ENCODE peak calls at places on chromosomes 3 and 15, in four cellular contexts. P is mesendoderm, X is H9, M is H1. E is an unnamed sample.

GRCh38 chr3:102258666-102259227 is 176.1 kb upstream of the ZPLD1 start:
- DNase-seq in P (peak; percentile 19), X (no peak), M (no peak), E (no peak)

GRCh38 chr3:78344918-78345317 is 1305.0 kb downstream of the ROBO2 start:
- DNase-seq in P (peak; percentile 57), X (no peak), M (no peak), E (no peak)

GRCh38 chr3:112799946-112800345 is 46.7 kb downstream of the CD200R1L start:
- DNase-seq in P (no peak), X (no peak), M (no peak), E (peak; percentile 36)

GRCh38 chr3:9352917-9353823 is 9.7 kb upstream of the THUMPD3 start:
- DNase-seq in P (peak; percentile 79), X (peak; percentile 68), M (peak; percentile 34), E (peak; percentile 79)

GRCh38 chr15:31325432-31325975 is 1.1 kb upstream of the KLF13 start:
- DNase-seq in P (peak; percentile 29), X (no peak), M (no peak), E (peak; percentile 6)

GRCh38 chr15:39361497-39361896 is 219.4 kb upstream of the THBS1 start:
- DNase-seq in P (no peak), X (no peak), M (no peak), E (no peak)

GRCh38 chr15:98441599-98441998 is 206.7 kb upstream of the IGF1R start:
- DNase-seq in P (no peak), X (no peak), M (no peak), E (no peak)

GRCh38 chr15:66089049-66089448 is 164.5 kb downstream of the MEGF11 start:
- DNase-seq in P (no peak), X (no peak), M (no peak), E (no peak)

GRCh38 chr3:175679582-175679981 is 820.4 kb downstream of the NAALADL2 start:
- DNase-seq in P (no peak), X (no peak), M (no peak), E (peak; percentile 18)

GRCh38 chr3:101383156-101383575 is 62.8 kb upstream of the IMPG2 start:
- DNase-seq in P (peak; percentile 65), X (peak; percentile 56), M (no peak), E (peak; percentile 63)

DNA sequence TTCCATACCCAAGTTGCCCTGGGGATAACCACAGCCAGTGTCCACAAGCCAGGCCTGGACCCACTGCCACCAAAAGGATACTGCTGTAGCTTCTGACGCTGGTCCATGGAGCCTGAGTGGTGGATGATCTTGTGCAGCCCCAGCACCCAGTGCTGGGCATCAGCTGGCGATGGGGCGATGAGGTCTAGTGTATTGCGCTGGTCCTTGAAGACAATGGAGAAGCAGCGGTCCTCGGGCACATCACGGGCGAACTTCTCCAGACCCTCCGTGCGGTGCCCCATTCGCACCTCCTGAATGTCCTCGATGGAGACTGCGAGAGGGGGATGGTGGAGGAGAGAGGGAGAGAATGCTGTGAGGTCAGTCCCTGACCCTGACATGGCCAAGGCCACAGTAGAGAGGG is 13.0 kb downstream of the PLCD1 start:
- DNase-seq in P (no peak), X (no peak), M (no peak), E (no peak)
- H4K5ac ChIP-seq in P (no peak overlapping the region), X (no peak overlapping the region), M (no peak overlapping the region), E (no peak overlapping the region)

DNA sequence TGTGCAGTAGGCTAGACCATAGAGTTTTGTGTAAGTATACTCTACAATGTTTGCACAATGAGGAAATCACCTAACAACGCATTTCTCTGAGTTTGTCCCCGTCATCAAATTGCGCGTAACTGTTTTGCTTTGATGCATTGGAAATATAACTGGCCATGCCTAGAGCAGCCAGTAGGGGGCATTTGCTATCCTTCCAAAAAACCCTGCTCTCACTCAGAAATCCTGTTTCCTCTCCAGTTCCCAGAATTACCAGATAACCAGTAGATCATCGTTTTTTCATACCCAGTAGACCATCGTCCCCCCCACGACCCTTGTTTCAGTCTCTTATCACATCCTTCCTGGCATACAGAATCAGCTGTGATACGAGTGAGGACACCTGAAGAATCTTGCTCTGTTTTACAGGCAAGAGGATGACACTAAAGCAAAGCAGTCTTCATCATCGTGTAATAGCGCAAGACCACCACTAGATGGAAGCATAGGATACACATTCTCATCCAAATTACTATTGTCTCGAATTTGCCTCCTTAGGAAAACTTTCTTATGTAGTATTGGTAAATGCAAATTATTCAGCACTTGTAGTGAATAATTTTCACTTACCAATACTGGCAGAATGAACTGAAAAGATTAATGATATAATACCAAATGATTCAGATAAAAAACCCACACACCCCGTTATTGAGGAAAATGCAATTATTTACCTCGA is 4.4 kb upstream of the GABRR3 start:
- DNase-seq in P (peak; percentile 91), X (peak; percentile 70), M (peak; percentile 17), E (peak; percentile 87)
- H3K18ac ChIP-seq in P (peak overlapping the region; percentile 92), X (no peak overlapping the region), M (peak overlapping the region; percentile 49), E (no peak overlapping the region)

GRCh38 chr3:184968115-184968514 is 156.1 kb downstream of the VPS8 start:
- DNase-seq in P (no peak), X (no peak), M (no peak), E (no peak)

GRCh38 chr3:184970186-184970585 is 158.2 kb downstream of the VPS8 start:
- DNase-seq in P (no peak), X (no peak), M (no peak), E (no peak)

DNA sequence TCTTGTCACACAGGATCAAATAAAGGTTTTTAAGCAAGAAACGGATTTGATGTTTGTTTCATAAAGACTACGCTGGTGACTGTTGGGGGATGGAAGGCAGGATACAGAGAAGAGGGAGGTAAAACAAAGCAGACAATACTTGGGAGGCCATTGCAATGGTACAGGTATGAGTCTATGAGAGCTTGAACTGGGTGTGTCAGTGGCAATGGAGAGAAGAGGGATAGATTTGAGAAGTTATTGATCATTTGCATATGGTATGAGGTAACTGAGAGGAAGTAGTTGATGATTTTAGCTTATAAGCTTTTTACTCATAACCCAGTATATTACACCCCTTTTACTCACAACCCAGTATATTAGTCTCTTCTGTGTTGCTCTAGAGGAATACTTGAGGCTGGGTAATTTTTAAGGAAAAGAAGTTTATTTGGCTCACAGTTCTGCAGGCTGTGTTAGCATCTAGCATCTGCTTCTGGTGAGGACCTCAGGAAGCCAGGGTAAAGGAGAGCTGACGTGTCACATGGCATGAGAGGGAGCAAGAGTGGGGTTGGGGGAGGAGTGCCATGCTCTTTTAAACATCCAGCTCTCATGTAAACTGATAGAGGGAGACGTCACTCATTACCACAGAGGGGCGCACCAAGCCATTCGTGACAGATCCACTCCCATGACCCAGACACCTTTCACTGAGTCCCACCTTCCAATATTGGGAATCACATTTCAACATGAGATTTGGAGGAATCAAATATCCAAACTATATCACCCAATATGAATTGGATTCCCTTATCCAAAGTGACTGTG is 153.9 kb downstream of the VPS8 start:
- DNase-seq in P (peak; percentile 34), X (peak; percentile 30), M (no peak), E (no peak)
- H4K5ac ChIP-seq in P (no peak overlapping the region), X (no peak overlapping the region), M (no peak overlapping the region), E (no peak overlapping the region)

GRCh38 chr15:101067660-101068522 is 148.7 kb downstream of the LRRK1 start:
- DNase-seq in P (no peak), X (no peak), M (no peak), E (peak; percentile 7)
- H3K18ac ChIP-seq in P (peak overlapping the region; percentile 42), X (peak overlapping the region; percentile 91), M (peak overlapping the region; percentile 97), E (peak overlapping the region; percentile 14)

DNA sequence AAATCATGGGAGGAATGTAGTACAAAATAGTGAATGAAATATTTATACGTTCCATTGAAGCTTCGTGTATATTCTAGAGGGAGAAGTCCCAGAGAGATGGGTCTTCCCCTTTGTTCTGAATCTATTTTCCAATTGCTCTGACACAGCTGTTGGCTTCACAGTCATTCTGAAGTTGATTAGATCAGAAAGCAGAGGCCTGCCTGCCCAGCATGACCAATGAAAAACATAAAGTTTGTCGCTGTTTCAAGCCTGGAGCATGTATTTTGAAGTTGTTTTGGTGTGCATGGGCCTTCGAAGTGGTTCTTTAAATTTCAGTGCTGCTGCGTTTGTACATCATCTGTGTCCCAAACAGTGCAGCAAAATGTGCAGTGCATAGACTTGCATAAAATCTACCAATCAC is 31.0 kb upstream of the RBMS3 start:
- DNase-seq in P (no peak), X (no peak), M (no peak), E (no peak)
- H4K5ac ChIP-seq in P (no peak overlapping the region), X (no peak overlapping the region), M (no peak overlapping the region), E (no peak overlapping the region)

DNA sequence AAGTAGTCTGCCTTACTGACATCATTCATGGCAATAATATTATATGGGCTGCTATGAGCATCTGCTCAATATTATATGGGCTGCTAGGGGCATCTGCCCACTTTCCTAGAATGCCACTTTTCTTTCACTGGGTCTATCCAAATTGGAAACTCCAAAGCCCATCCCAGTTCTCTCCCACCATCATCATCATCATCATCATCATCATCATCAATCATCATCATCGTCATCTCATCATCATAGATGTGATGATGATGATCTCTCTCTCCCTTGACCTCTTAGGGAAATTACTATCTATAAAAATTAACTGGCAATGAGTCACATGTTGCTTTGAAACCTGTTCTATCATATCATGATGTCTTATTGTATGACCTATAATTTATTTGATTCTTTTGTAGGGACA is 222.0 kb downstream of the TJP1 start:
- DNase-seq in P (no peak), X (no peak), M (no peak), E (no peak)
- H3K18ac ChIP-seq in P (no peak overlapping the region), X (no peak overlapping the region), M (no peak overlapping the region), E (no peak overlapping the region)

DNA sequence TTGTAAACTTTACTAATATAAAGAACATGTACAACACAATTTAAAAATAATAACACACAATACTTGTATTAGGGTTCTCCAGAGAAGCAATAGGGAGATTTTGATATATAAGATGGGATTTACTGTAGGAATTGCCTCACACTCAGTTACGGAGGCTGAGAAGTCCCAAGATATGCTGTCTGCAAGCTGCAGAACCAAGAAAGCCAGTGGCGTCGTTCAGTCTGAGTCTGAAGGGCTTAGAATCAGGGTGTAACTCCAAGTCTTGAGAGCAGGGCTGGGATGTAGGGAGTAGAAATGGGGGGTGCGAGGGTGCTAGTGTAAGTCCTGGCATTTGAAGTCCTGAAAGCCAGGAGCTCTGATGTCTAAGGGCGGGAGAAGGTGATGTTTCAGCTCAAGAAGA is 206.6 kb upstream of the HES1 start:
- DNase-seq in P (no peak), X (no peak), M (no peak), E (no peak)
- H4K5ac ChIP-seq in P (no peak overlapping the region), X (no peak overlapping the region), M (no peak overlapping the region), E (no peak overlapping the region)

GRCh38 chr3:134394380-134394779 is 20.1 kb upstream of the AMOTL2 start:
- DNase-seq in P (no peak), X (no peak), M (no peak), E (no peak)
- H3K18ac ChIP-seq in P (no peak overlapping the region), X (no peak overlapping the region), M (no peak overlapping the region), E (no peak overlapping the region)

DNA sequence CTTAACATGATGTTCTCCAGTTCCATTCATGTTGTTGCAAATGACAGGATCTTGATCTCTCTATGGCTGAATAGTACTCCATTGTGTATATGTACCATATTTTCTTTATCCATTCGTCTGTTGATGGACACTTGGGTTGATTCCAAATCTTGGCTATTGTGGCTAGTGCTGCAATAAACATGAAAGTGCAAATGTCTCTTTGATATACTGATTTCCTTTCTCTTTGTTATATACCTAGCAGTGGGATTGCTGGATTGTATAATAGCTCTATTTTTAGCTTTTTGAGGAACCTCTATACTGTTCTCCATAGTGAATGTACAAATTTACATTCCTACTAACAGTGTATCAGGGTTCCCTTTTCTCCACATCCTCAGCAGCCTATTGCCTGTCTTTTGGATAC is 5.9 kb upstream of the RBP2 start:
- DNase-seq in P (no peak), X (no peak), M (no peak), E (no peak)
- H4K5ac ChIP-seq in P (no peak overlapping the region), X (no peak overlapping the region), M (no peak overlapping the region), E (no peak overlapping the region)

DNA sequence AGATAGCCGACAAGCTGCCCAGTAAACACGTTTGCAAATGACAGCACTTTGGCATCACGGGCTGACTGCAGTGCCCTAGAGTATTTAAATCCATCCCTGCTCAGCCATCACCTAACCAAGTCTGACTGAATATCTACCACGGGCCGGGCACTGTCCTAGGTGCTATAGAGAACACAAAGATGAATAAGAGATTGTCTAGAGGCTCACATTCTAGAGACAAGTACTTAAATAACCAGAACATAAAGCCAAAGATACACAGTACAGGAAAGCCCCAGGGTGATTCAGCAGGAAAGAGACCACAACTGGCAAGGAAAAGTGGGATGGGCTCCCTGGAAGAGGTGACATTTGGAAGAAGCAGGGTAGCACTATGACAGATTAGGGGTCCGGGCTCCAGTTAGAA is 103.5 kb downstream of the MYLK start:
- DNase-seq in P (no peak), X (no peak), M (no peak), E (peak; percentile 72)
- H3K18ac ChIP-seq in P (no peak overlapping the region), X (no peak overlapping the region), M (no peak overlapping the region), E (peak overlapping the region; percentile 93)